ENCODE peak calls at places on chromosomes 13 and 19, in six cellular contexts. J, I, G, O, H and R are unnamed samples.
A peak's percentile ranks its signal among the peaks of the same experiment; 100 is the strongest.

GRCh38 chr19:18194554-18195238 is 1.7 kb downstream of the MPV17L2 start:
- DNase-seq in J (no peak), I (no peak), G (peak; percentile 42), O (peak; percentile 87), H (peak; percentile 90), R (peak; percentile 81)

GRCh38 chr19:46000497-46001246 is 5.4 kb downstream of the CCDC61 start:
- DNase-seq in J (peak; percentile 13), I (peak; percentile 73), G (no peak), O (no peak), H (peak; percentile 92), R (peak; percentile 44)

GRCh38 chr13:94480672-94481145 is 1.2 kb upstream of the DCT start:
- DNase-seq in J (no peak), I (no peak), G (no peak), O (no peak), H (no peak), R (no peak)

GRCh38 chr19:55537741-55538111 is 793 bp upstream of the SBK2 start:
- DNase-seq in J (no peak), I (no peak), G (no peak), O (no peak), H (peak; percentile 72), R (no peak)

GRCh38 chr19:35347171-35347929 is at the start of gene FFAR1:
- DNase-seq in J (no peak), I (no peak), G (no peak), O (peak; percentile 12), H (peak; percentile 13), R (peak; percentile 17)

GRCh38 chr19:47633996-47634395 is 25.1 kb downstream of the BICRA start:
- DNase-seq in J (no peak), I (no peak), G (no peak), O (no peak), H (no peak), R (no peak)

GRCh38 chr13:19089315-19089714 is 92.3 kb downstream of the TUBA3C start:
- DNase-seq in J (no peak), I (no peak), G (no peak), O (no peak), H (no peak), R (no peak)

GRCh38 chr13:96982672-96983071 is 11.6 kb downstream of the OXGR1 start:
- DNase-seq in J (no peak), I (no peak), G (no peak), O (no peak), H (no peak), R (no peak)

GRCh38 chr19:40217921-40218890 is at the start of gene TTC9B:
- DNase-seq in J (no peak), I (no peak), G (no peak), O (no peak), H (peak; percentile 89), R (no peak)

GRCh38 chr13:113048766-113049165 is 56.8 kb upstream of the F7 start:
- DNase-seq in J (no peak), I (no peak), G (no peak), O (no peak), H (no peak), R (no peak)

GRCh38 chr13:101398920-101399319 is 17.4 kb downstream of the NALCN start:
- DNase-seq in J (no peak), I (no peak), G (no peak), O (no peak), H (no peak), R (no peak)

GRCh38 chr19:44003461-44004134 is 841 bp downstream of the ZNF230 start:
- DNase-seq in J (no peak), I (no peak), G (no peak), O (no peak), H (peak; percentile 60), R (no peak)

GRCh38 chr13:42137856-42138537 is 89.5 kb downstream of the DGKH start:
- DNase-seq in J (no peak), I (no peak), G (no peak), O (no peak), H (no peak), R (no peak)

GRCh38 chr19:31154021-31154420 is 195.2 kb downstream of the TSHZ3 start:
- DNase-seq in J (no peak), I (no peak), G (no peak), O (no peak), H (no peak), R (no peak)

GRCh38 chr13:35198821-35199220 is 256.8 kb downstream of the NBEA start:
- DNase-seq in J (no peak), I (no peak), G (no peak), O (no peak), H (no peak), R (no peak)

GRCh38 chr13:20264271-20265018 is 32.3 kb upstream of the GJB6 start:
- DNase-seq in J (no peak), I (no peak), G (no peak), O (no peak), H (no peak), R (no peak)

GRCh38 chr19:52662631-52663030 is 24.5 kb upstream of the ZNF83 start:
- DNase-seq in J (no peak), I (no peak), G (no peak), O (no peak), H (no peak), R (no peak)

GRCh38 chr13:97367427-97367826 is 66.5 kb upstream of the RAP2A start:
- DNase-seq in J (no peak), I (no peak), G (no peak), O (no peak), H (peak; percentile 63), R (peak; percentile 50)

GRCh38 chr13:31670831-31671617 is 68.3 kb upstream of the RXFP2 start:
- DNase-seq in J (no peak), I (no peak), G (no peak), O (no peak), H (no peak), R (no peak)

GRCh38 chr13:98890920-98891319 is 86.9 kb downstream of the DOCK9 start:
- DNase-seq in J (no peak), I (no peak), G (no peak), O (no peak), H (peak; percentile 69), R (no peak)

GRCh38 chr19:38079926-38080380 is 144.1 kb downstream of the DPF1 start:
- DNase-seq in J (peak; percentile 76), I (no peak), G (no peak), O (no peak), H (peak; percentile 56), R (no peak)

GRCh38 chr13:48536851-48537250 is 4.0 kb upstream of the RCBTB2 start:
- DNase-seq in J (no peak), I (no peak), G (no peak), O (no peak), H (no peak), R (no peak)

GRCh38 chr13:111472083-111472482 is 151.6 kb downstream of the TEX29 start:
- DNase-seq in J (no peak), I (no peak), G (no peak), O (no peak), H (no peak), R (no peak)

GRCh38 chr19:10152100-10152499 is 32.4 kb upstream of the EIF3G start:
- DNase-seq in J (no peak), I (no peak), G (no peak), O (no peak), H (no peak), R (no peak)

GRCh38 chr19:32674959-32675719 is at the start of gene ANKRD27:
- DNase-seq in J (peak; percentile 98), I (peak; percentile 98), G (peak; percentile 93), O (peak; percentile 98), H (peak; percentile 99), R (peak; percentile 99)